ENCODE peak calls at places on chromosomes 6 and 20, in ten cellular contexts. E, M, P, Y, R, T, C, G, U and Z are unnamed samples.

GRCh38 chr6:119195848-119196247 is 117.4 kb upstream of the FAM184A start:
- DNase-seq in E (no peak), M (no peak), P (no peak), Y (no peak), R (no peak), T (no peak), C (no peak), G (peak; percentile 47), U (no peak), Z (no peak)

GRCh38 chr6:56642366-56643261 is at the start of gene DST:
- DNase-seq in E (no peak), M (no peak), P (no peak), Y (no peak), R (peak; percentile 19), T (no peak), C (no peak), G (peak; percentile 94), U (no peak), Z (no peak)

GRCh38 chr20:50916257-50916656 is 15.0 kb downstream of the ADNP start:
- DNase-seq in E (no peak), M (no peak), P (no peak), Y (peak; percentile 73), R (peak; percentile 88), T (no peak), C (no peak), G (peak; percentile 55), U (no peak), Z (no peak)

GRCh38 chr6:22288721-22289120 is 8.1 kb downstream of the PRL start:
- DNase-seq in E (no peak), M (no peak), P (no peak), Y (no peak), R (no peak), T (no peak), C (no peak), G (no peak), U (no peak), Z (no peak)

GRCh38 chr6:141562181-141562800 is 570.4 kb upstream of the GJE1 start:
- DNase-seq in E (peak; percentile 20), M (peak; percentile 29), P (peak; percentile 19), Y (peak; percentile 3), R (peak; percentile 8), T (peak; percentile 42), C (peak; percentile 55), G (peak; percentile 18), U (peak; percentile 55), Z (peak; percentile 74)

GRCh38 chr20:50260480-50261221 is 70.0 kb downstream of the CEBPB start:
- DNase-seq in E (peak; percentile 60), M (no peak), P (no peak), Y (no peak), R (no peak), T (peak; percentile 71), C (peak; percentile 46), G (no peak), U (no peak), Z (no peak)

GRCh38 chr6:89818977-89819335 is 638 bp downstream of the MDN1 start:
- DNase-seq in E (no peak), M (no peak), P (no peak), Y (peak; percentile 40), R (peak; percentile 25), T (no peak), C (no peak), G (peak; percentile 22), U (no peak), Z (no peak)

GRCh38 chr20:31661625-31662371 is 24.1 kb downstream of the COX4I2 start:
- DNase-seq in E (peak; percentile 85), M (peak; percentile 86), P (peak; percentile 86), Y (peak; percentile 81), R (peak; percentile 92), T (peak; percentile 88), C (peak; percentile 90), G (peak; percentile 70), U (peak; percentile 88), Z (peak; percentile 94)

GRCh38 chr6:107154131-107154906 is 39.0 kb upstream of the BEND3 start:
- DNase-seq in E (peak; percentile 37), M (no peak), P (no peak), Y (peak; percentile 66), R (peak; percentile 66), T (peak; percentile 59), C (no peak), G (no peak), U (no peak), Z (no peak)

GRCh38 chr20:44253528-44253927 is 6.4 kb downstream of the GDAP1L1 start:
- DNase-seq in E (no peak), M (no peak), P (no peak), Y (peak; percentile 3), R (peak; percentile 10), T (no peak), C (no peak), G (no peak), U (no peak), Z (no peak)

GRCh38 chr6:133241901-133242760 is 974 bp downstream of the EYA4 start:
- DNase-seq in E (no peak), M (peak; percentile 19), P (peak; percentile 22), Y (no peak), R (peak; percentile 12), T (no peak), C (peak; percentile 80), G (peak; percentile 69), U (no peak), Z (no peak)

GRCh38 chr6:23403458-23403857 is 722.6 kb upstream of the NRSN1 start:
- DNase-seq in E (no peak), M (no peak), P (no peak), Y (no peak), R (no peak), T (no peak), C (no peak), G (no peak), U (no peak), Z (no peak)

GRCh38 chr6:114284281-114284680 is 58.5 kb downstream of the HS3ST5 start:
- DNase-seq in E (no peak), M (no peak), P (no peak), Y (no peak), R (no peak), T (no peak), C (no peak), G (peak; percentile 3), U (no peak), Z (no peak)

GRCh38 chr20:24406761-24407550 is 62.5 kb upstream of the SYNDIG1 start:
- DNase-seq in E (no peak), M (no peak), P (no peak), Y (no peak), R (no peak), T (no peak), C (no peak), G (peak; percentile 23), U (no peak), Z (no peak)

GRCh38 chr6:38773338-38773737 is 58.2 kb downstream of the DNAH8 start:
- DNase-seq in E (no peak), M (no peak), P (no peak), Y (peak; percentile 18), R (peak; percentile 22), T (no peak), C (no peak), G (no peak), U (peak; percentile 82), Z (no peak)

GRCh38 chr20:43536817-43537440 is 21.9 kb upstream of the SGK2 start:
- DNase-seq in E (no peak), M (no peak), P (no peak), Y (no peak), R (no peak), T (no peak), C (no peak), G (no peak), U (no peak), Z (no peak)

GRCh38 chr6:116059713-116060571 is 749 bp downstream of the FRK start:
- DNase-seq in E (peak; percentile 63), M (no peak), P (no peak), Y (peak; percentile 60), R (peak; percentile 38), T (peak; percentile 49), C (no peak), G (peak; percentile 7), U (no peak), Z (peak; percentile 32)

GRCh38 chr6:44388135-44388487 is 605 bp downstream of the CDC5L start:
- DNase-seq in E (no peak), M (no peak), P (no peak), Y (peak; percentile 20), R (no peak), T (no peak), C (no peak), G (no peak), U (no peak), Z (no peak)

GRCh38 chr20:9035129-9035528 is 33.8 kb upstream of the PLCB4 start:
- DNase-seq in E (no peak), M (no peak), P (no peak), Y (no peak), R (peak; percentile 10), T (no peak), C (no peak), G (peak; percentile 91), U (no peak), Z (no peak)

GRCh38 chr6:136566007-136566487 is 15.8 kb upstream of the MAP7 start:
- DNase-seq in E (peak; percentile 36), M (peak; percentile 22), P (peak; percentile 26), Y (peak; percentile 63), R (no peak), T (peak; percentile 61), C (no peak), G (no peak), U (no peak), Z (no peak)

GRCh38 chr6:11368760-11369159 is 136.3 kb upstream of the NEDD9 start:
- DNase-seq in E (no peak), M (no peak), P (no peak), Y (no peak), R (no peak), T (no peak), C (no peak), G (no peak), U (no peak), Z (no peak)

GRCh38 chr6:135233676-135234491 is 52.8 kb downstream of the MYB start:
- DNase-seq in E (no peak), M (no peak), P (no peak), Y (no peak), R (no peak), T (no peak), C (no peak), G (peak; percentile 73), U (no peak), Z (no peak)
- H3K27ac ChIP-seq in E (no peak overlapping the region), M (no peak overlapping the region), P (no peak overlapping the region), Y (peak overlapping the region; percentile 53), R (no peak overlapping the region), T (no peak overlapping the region), C (no peak overlapping the region), G (no peak overlapping the region), U (no peak overlapping the region), Z (no peak overlapping the region)

GRCh38 chr6:28765978-28766351 is 157.8 kb downstream of the TRIM27 start:
- DNase-seq in E (no peak), M (no peak), P (no peak), Y (no peak), R (peak; percentile 25), T (no peak), C (no peak), G (no peak), U (no peak), Z (no peak)
- H3K4me3 ChIP-seq in E (no peak overlapping the region), M (no peak overlapping the region), P (no peak overlapping the region), Y (no peak overlapping the region), R (no peak overlapping the region), T (no peak overlapping the region), C (no peak overlapping the region), G (no peak overlapping the region), U (peak overlapping the region; percentile 45), Z (no peak overlapping the region)

GRCh38 chr20:62311150-62311549 is 8.4 kb downstream of the ADRM1 start:
- DNase-seq in E (no peak), M (no peak), P (no peak), Y (no peak), R (no peak), T (no peak), C (no peak), G (no peak), U (no peak), Z (peak; percentile 44)
- H3K4me1 ChIP-seq in E (no peaks in the 10 kb centered on the region), M (peaks cover 9% of the 10 kb centered on the region), P (peaks cover 8% of the 10 kb centered on the region), Y (no peaks in the 10 kb centered on the region), R (no peaks in the 10 kb centered on the region), T (no peaks in the 10 kb centered on the region), C (peaks cover 17% of the 10 kb centered on the region), G (no peaks in the 10 kb centered on the region), U (no peaks in the 10 kb centered on the region), Z (no peaks in the 10 kb centered on the region)

GRCh38 chr6:41705996-41706835 is 29.2 kb downstream of the TFEB start:
- DNase-seq in E (peak; percentile 85), M (peak; percentile 82), P (peak; percentile 86), Y (no peak), R (no peak), T (peak; percentile 86), C (peak; percentile 95), G (peak; percentile 68), U (peak; percentile 92), Z (peak; percentile 94)
- H3K27ac ChIP-seq in E (peak overlapping the region; percentile 82), M (peak overlapping the region; percentile 90), P (peak overlapping the region; percentile 76), Y (peak overlapping the region; percentile 75), R (peak overlapping the region; percentile 57), T (peak overlapping the region; percentile 73), C (peak overlapping the region; percentile 85), G (peak overlapping the region; percentile 14), U (no peak overlapping the region), Z (peak overlapping the region; percentile 18)